ENCODE peak calls at places on chromosomes 13 and 19, in four cellular contexts. E is caudate nucleus, V is spleen, Y is mucosa of descending colon. Q is an unnamed sample.

GRCh38 chr13:46327256-46327655 is 59.8 kb downstream of the RUBCNL start:
- DNase-seq in E (no peak), V (no peak), Y (no peak), Q (no peak)

GRCh38 chr13:95893861-95894260 is 159.3 kb downstream of the UGGT2 start:
- DNase-seq in E (no peak), V (no peak), Y (no peak), Q (no peak)

GRCh38 chr19:18590273-18591272 is 2.0 kb downstream of the REX1BD start:
- DNase-seq in E (peak; percentile 78), V (no peak), Y (peak; percentile 63), Q (no peak)

GRCh38 chr19:48529156-48529555 is 17.5 kb upstream of the LMTK3 start:
- DNase-seq in E (no peak), V (no peak), Y (no peak), Q (no peak)

GRCh38 chr13:74747186-74747955 is 613.2 kb upstream of the KLF12 start:
- DNase-seq in E (no peak), V (no peak), Y (no peak), Q (no peak)

GRCh38 chr13:25300861-25301346 is 521 bp upstream of the NUP58 start:
- DNase-seq in E (peak; percentile 78), V (peak; percentile 91), Y (peak; percentile 67), Q (no peak)

GRCh38 chr13:29339386-29340272 is 255.9 kb downstream of the SLC7A1 start:
- DNase-seq in E (no peak), V (no peak), Y (no peak), Q (no peak)

GRCh38 chr19:16068696-16069259 is 7.5 kb upstream of the TPM4 start:
- DNase-seq in E (no peak), V (no peak), Y (no peak), Q (no peak)

GRCh38 chr19:35120898-35121297 is 5.3 kb downstream of the FXYD3 start:
- DNase-seq in E (no peak), V (no peak), Y (no peak), Q (no peak)

GRCh38 chr13:33263976-33264619 is 21.5 kb downstream of the STARD13 start:
- DNase-seq in E (no peak), V (no peak), Y (no peak), Q (no peak)

GRCh38 chr19:44657211-44657921 is 13.7 kb downstream of the PVR start:
- DNase-seq in E (peak; percentile 11), V (peak; percentile 88), Y (peak; percentile 60), Q (peak; percentile 42)

GRCh38 chr19:32316034-32316433 is 29.4 kb upstream of the ZNF507 start:
- DNase-seq in E (no peak), V (no peak), Y (no peak), Q (no peak)

GRCh38 chr13:104483631-104484030 is 1417.4 kb upstream of the SLC10A2 start:
- DNase-seq in E (no peak), V (no peak), Y (peak; percentile 26), Q (no peak)

GRCh38 chr19:4878491-4878968 is 11.1 kb upstream of the PLIN3 start:
- DNase-seq in E (no peak), V (no peak), Y (no peak), Q (no peak)

GRCh38 chr19:17415107-17415506 is 4.7 kb upstream of the MVB12A start:
- DNase-seq in E (no peak), V (no peak), Y (no peak), Q (no peak)

GRCh38 chr19:6464070-6464873 is at the start of gene CRB3:
- DNase-seq in E (no peak), V (peak; percentile 83), Y (peak; percentile 96), Q (no peak)

GRCh38 chr13:42652642-42653415 is 78.9 kb downstream of the TNFSF11 start:
- DNase-seq in E (no peak), V (no peak), Y (no peak), Q (no peak)

GRCh38 chr19:41735071-41735623 is 20.2 kb upstream of the CEACAM6 start:
- DNase-seq in E (no peak), V (no peak), Y (no peak), Q (no peak)

GRCh38 chr13:36858285-36858684 is 39.3 kb downstream of the RFXAP start:
- DNase-seq in E (no peak), V (no peak), Y (no peak), Q (no peak)